ENCODE peak calls at places on chromosome 1, in nine cellular contexts. Q, C, A, B, O, G, E, N and S are unnamed samples.

GRCh38 chr1:161838362-161838761 is 72.2 kb downstream of the ATF6 start:
- DNase-seq in N (no peak), Q (no peak), A (no peak), B (no peak), G (no peak), E (peak), C (no peak), O (no peak), S (no peak)

GRCh38 chr1:164637461-164638375 is 78.7 kb downstream of the PBX1 start:
- DNase-seq in Q (no peak), E (peak), B (no peak), O (peak), G (peak), A (no peak), C (no peak), N (no peak), S (no peak)

GRCh38 chr1:23444104-23444533 is 19.6 kb upstream of the TCEA3 start:
- DNase-seq in E (peak), A (no peak), C (no peak), B (no peak), Q (no peak), O (no peak), N (no peak), G (peak), S (no peak)

GRCh38 chr1:84782311-84782771 is 92.1 kb upstream of the SSX2IP start:
- DNase-seq in O (peak), B (peak), N (peak), Q (peak), A (peak), G (peak), E (peak), C (peak), S (peak)

GRCh38 chr1:230661976-230662375 is 19.7 kb downstream of the COG2 start:
- DNase-seq in C (no peak), B (no peak), E (no peak), G (no peak), N (no peak), A (no peak), O (no peak), Q (peak), S (no peak)

GRCh38 chr1:18408656-18409370 is 71.9 kb upstream of the KLHDC7A start:
- DNase-seq in B (no peak), A (no peak), O (no peak), N (no peak), Q (no peak), E (no peak), G (no peak), C (no peak), S (no peak)

GRCh38 chr1:154411525-154411924 is 6.4 kb downstream of the IL6R start:
- DNase-seq in Q (no peak), O (no peak), C (no peak), A (no peak), B (no peak), E (no peak), N (no peak), G (no peak), S (no peak)

GRCh38 chr1:208101661-208102431 is 142.3 kb downstream of the PLXNA2 start:
- DNase-seq in E (no peak), O (no peak), N (no peak), C (no peak), B (no peak), A (no peak), G (peak), Q (peak), S (peak)

GRCh38 chr1:47189844-47190562 is at the start of gene PDZK1IP1:
- DNase-seq in G (peak), E (peak), B (no peak), N (no peak), A (no peak), Q (no peak), C (peak), O (peak), S (no peak)

GRCh38 chr1:38241594-38242331 is 195.2 kb upstream of the POU3F1 start:
- DNase-seq in G (no peak), O (no peak), E (no peak), Q (no peak), B (no peak), C (no peak), N (no peak), A (no peak), S (no peak)

GRCh38 chr1:244731651-244732050 is 78.7 kb downstream of the DESI2 start:
- DNase-seq in O (no peak), A (no peak), B (no peak), C (no peak), Q (no peak), N (no peak), G (no peak), E (no peak), S (no peak)

GRCh38 chr1:6911229-6911941 is 126.1 kb downstream of the CAMTA1 start:
- DNase-seq in E (no peak), O (no peak), C (no peak), A (no peak), G (no peak), Q (no peak), N (no peak), B (no peak), S (no peak)

GRCh38 chr1:154752273-154753030 is 117.6 kb downstream of the KCNN3 start:
- DNase-seq in B (no peak), E (no peak), G (no peak), C (no peak), Q (no peak), O (no peak), A (no peak), N (no peak), S (no peak)

GRCh38 chr1:232880354-232880753 is 70.1 kb upstream of the NTPCR start:
- DNase-seq in N (no peak), B (no peak), A (peak), C (peak), G (no peak), Q (no peak), E (peak), O (peak), S (peak)

GRCh38 chr1:196464545-196464944 is 143.7 kb downstream of the KCNT2 start:
- DNase-seq in G (no peak), A (no peak), E (peak), N (no peak), Q (no peak), C (no peak), B (no peak), O (no peak), S (no peak)

GRCh38 chr1:247431643-247432042 is 15.7 kb downstream of the NLRP3 start:
- DNase-seq in A (no peak), O (no peak), G (no peak), B (no peak), C (no peak), E (no peak), Q (no peak), N (no peak), S (no peak)

GRCh38 chr1:227766015-227766634 is 30.9 kb downstream of the SNAP47 start:
- DNase-seq in O (no peak), E (no peak), G (no peak), A (no peak), N (no peak), Q (peak), C (no peak), B (peak), S (no peak)

GRCh38 chr1:8597455-8597854 is 220.0 kb downstream of the RERE start:
- DNase-seq in N (no peak), Q (no peak), G (no peak), E (peak), C (no peak), O (no peak), A (no peak), B (no peak), S (no peak)

GRCh38 chr1:66333463-66334232 is 200.3 kb upstream of the SGIP1 start:
- DNase-seq in N (no peak), O (no peak), E (no peak), B (no peak), A (no peak), C (no peak), Q (no peak), G (no peak), S (no peak)

GRCh38 chr1:182575540-182576149 is 13.4 kb downstream of the RNASEL start:
- DNase-seq in A (no peak), E (peak), C (no peak), O (no peak), B (no peak), Q (no peak), N (no peak), G (peak), S (no peak)

GRCh38 chr1:234573711-234574299 is 36.2 kb downstream of the IRF2BP2 start:
- DNase-seq in B (no peak), G (no peak), N (no peak), E (peak), Q (no peak), C (no peak), A (no peak), O (no peak), S (no peak)

GRCh38 chr1:1182491-1183220 is 9.0 kb downstream of the TTLL10 start:
- DNase-seq in B (no peak), N (no peak), C (no peak), Q (no peak), O (no peak), E (no peak), G (no peak), A (peak), S (no peak)

GRCh38 chr1:173113015-173113741 is 62.4 kb upstream of the TNFSF18 start:
- DNase-seq in E (peak), O (no peak), B (no peak), N (no peak), G (no peak), C (no peak), A (no peak), Q (no peak), S (no peak)

GRCh38 chr1:21264913-21265312 is 25.4 kb downstream of the ECE1 start:
- DNase-seq in B (no peak), E (peak), O (peak), A (no peak), Q (no peak), N (no peak), C (no peak), G (no peak), S (peak)